ENCODE peak calls at places on chromosomes 13 and 19, in six cellular contexts. V, Y, O, K, A and R are unnamed samples.
A peak's percentile ranks its signal among the peaks of the same experiment; 100 is the strongest.

GRCh38 chr13:111898956-111899713 is 167.8 kb upstream of the SOX1 start:
- DNase-seq in V (no peak), Y (no peak), O (no peak), K (no peak), A (no peak), R (no peak)

GRCh38 chr13:114106991-114107685 is 25.3 kb downstream of the RASA3 start:
- DNase-seq in V (no peak), Y (no peak), O (peak; percentile 59), K (no peak), A (peak; percentile 43), R (no peak)

GRCh38 chr19:13977803-13978202 is 25.5 kb downstream of the DCAF15 start:
- DNase-seq in V (no peak), Y (no peak), O (no peak), K (no peak), A (no peak), R (no peak)

GRCh38 chr13:49287995-49288394 is 40.3 kb downstream of the CDADC1 start:
- DNase-seq in V (no peak), Y (no peak), O (no peak), K (no peak), A (no peak), R (no peak)

GRCh38 chr19:41707502-41707812 is 969 bp upstream of the CEACAM5 start:
- DNase-seq in V (no peak), Y (no peak), O (no peak), K (no peak), A (no peak), R (no peak)

GRCh38 chr19:16325161-16325527 is 518 bp downstream of the KLF2 start:
- DNase-seq in V (no peak), Y (peak; percentile 32), O (peak; percentile 95), K (peak; percentile 59), A (peak; percentile 77), R (peak; percentile 44)

GRCh38 chr13:60226507-60226906 is 62.8 kb upstream of the DIAPH3 start:
- DNase-seq in V (peak; percentile 53), Y (no peak), O (no peak), K (no peak), A (no peak), R (peak; percentile 9)

GRCh38 chr13:76012091-76012721 is 376.1 kb downstream of the LMO7 start:
- DNase-seq in V (peak; percentile 35), Y (no peak), O (no peak), K (no peak), A (no peak), R (no peak)

GRCh38 chr13:76350399-76350798 is 535.8 kb downstream of the KCTD12 start:
- DNase-seq in V (peak; percentile 69), Y (no peak), O (no peak), K (no peak), A (no peak), R (no peak)

GRCh38 chr13:47853236-47853635 is 147.8 kb downstream of the SUCLA2 start:
- DNase-seq in V (no peak), Y (no peak), O (no peak), K (no peak), A (no peak), R (no peak)

GRCh38 chr13:30148171-30148754 is 159.1 kb downstream of the KATNAL1 start:
- DNase-seq in V (no peak), Y (no peak), O (no peak), K (no peak), A (no peak), R (no peak)

GRCh38 chr13:32001392-32001768 is 30.2 kb upstream of the FRY start:
- DNase-seq in V (peak; percentile 71), Y (no peak), O (no peak), K (peak; percentile 51), A (no peak), R (peak; percentile 29)

GRCh38 chr13:43356566-43356965 is 333.2 kb downstream of the DNAJC15 start:
- DNase-seq in V (no peak), Y (no peak), O (no peak), K (no peak), A (no peak), R (no peak)

GRCh38 chr19:33823341-33823740 is 26.7 kb downstream of the KCTD15 start:
- DNase-seq in V (no peak), Y (no peak), O (no peak), K (no peak), A (peak; percentile 33), R (no peak)

GRCh38 chr19:35083678-35084077 is 31.9 kb upstream of the FXYD3 start:
- DNase-seq in V (no peak), Y (no peak), O (peak; percentile 62), K (no peak), A (no peak), R (no peak)

GRCh38 chr19:28039677-28040381 is 1173.1 kb downstream of the UQCRFS1 start:
- DNase-seq in V (no peak), Y (no peak), O (no peak), K (no peak), A (no peak), R (no peak)

GRCh38 chr19:33280351-33280921 is 21.9 kb downstream of the CEBPA start:
- DNase-seq in V (no peak), Y (no peak), O (peak; percentile 69), K (no peak), A (no peak), R (no peak)

GRCh38 chr19:5693195-5694166 is 3.4 kb downstream of the RPL36 start:
- DNase-seq in V (no peak), Y (no peak), O (peak; percentile 84), K (no peak), A (no peak), R (no peak)

GRCh38 chr13:76890036-76890435 is 3.8 kb upstream of the KCTD12 start:
- DNase-seq in V (peak; percentile 14), Y (no peak), O (no peak), K (no peak), A (no peak), R (no peak)

GRCh38 chr13:43686557-43686956 is 100.2 kb downstream of the ENOX1 start:
- DNase-seq in V (peak; percentile 77), Y (no peak), O (no peak), K (peak; percentile 64), A (no peak), R (no peak)

GRCh38 chr13:66508153-66508909 is 721.8 kb downstream of the PCDH9 start:
- DNase-seq in V (peak; percentile 19), Y (no peak), O (no peak), K (no peak), A (no peak), R (no peak)

GRCh38 chr19:35306473-35307246 is 14.7 kb downstream of the MAG start:
- DNase-seq in V (no peak), Y (no peak), O (no peak), K (no peak), A (no peak), R (peak; percentile 37)

GRCh38 chr13:29758591-29759114 is 91.8 kb downstream of the UBL3 start:
- DNase-seq in V (no peak), Y (no peak), O (no peak), K (no peak), A (no peak), R (no peak)

GRCh38 chr13:32261567-32261966 is 53.6 kb downstream of the ZAR1L start:
- DNase-seq in V (peak; percentile 97), Y (no peak), O (no peak), K (peak; percentile 69), A (peak; percentile 87), R (no peak)

GRCh38 chr13:64154514-64154913 is 2738.9 kb upstream of the PCDH20 start:
- DNase-seq in V (peak; percentile 55), Y (no peak), O (no peak), K (no peak), A (no peak), R (no peak)

GRCh38 chr19:38264486-38265212 is at the start of gene SPINT2:
- DNase-seq in V (no peak), Y (peak; percentile 47), O (no peak), K (no peak), A (no peak), R (peak; percentile 67)

GRCh38 chr19:31351212-31352193 is 2.3 kb upstream of the TSHZ3 start:
- DNase-seq in V (peak; percentile 58), Y (no peak), O (peak; percentile 88), K (peak; percentile 44), A (no peak), R (peak; percentile 34)

GRCh38 chr19:41310031-41310831 is at the start of gene CCDC97:
- DNase-seq in V (peak; percentile 92), Y (peak; percentile 88), O (peak; percentile 95), K (peak; percentile 88), A (peak; percentile 92), R (peak; percentile 85)

GRCh38 chr13:45695198-45695730 is 6.9 kb upstream of the CBY2 start:
- DNase-seq in V (no peak), Y (no peak), O (no peak), K (no peak), A (no peak), R (no peak)

GRCh38 chr19:4640247-4641000 is 1.1 kb downstream of the TNFAIP8L1 start:
- DNase-seq in V (no peak), Y (no peak), O (no peak), K (no peak), A (no peak), R (no peak)

GRCh38 chr13:46010148-46010547 is 42.4 kb downstream of the ZC3H13 start:
- DNase-seq in V (peak; percentile 10), Y (no peak), O (no peak), K (no peak), A (no peak), R (peak; percentile 11)

GRCh38 chr19:47381653-47382279 is 32.7 kb downstream of the DHX34 start:
- DNase-seq in V (no peak), Y (no peak), O (no peak), K (no peak), A (no peak), R (no peak)
- TF ChIP-seq CTCF in V (no peak), Y (no peak), O (no peak), K (no peak), A (no peak), R (no peak)

GRCh38 chr13:110102053-110102452 is 204.9 kb downstream of the COL4A1 start:
- DNase-seq in V (no peak), Y (no peak), O (no peak), K (no peak), A (no peak), R (no peak)

GRCh38 chr13:110103026-110103425 is 203.9 kb downstream of the COL4A1 start:
- DNase-seq in V (no peak), Y (no peak), O (no peak), K (no peak), A (no peak), R (no peak)

GRCh38 chr13:110106726-110107125 is 200.2 kb downstream of the COL4A1 start:
- DNase-seq in V (peak; percentile 83), Y (no peak), O (no peak), K (peak; percentile 75), A (peak; percentile 91), R (no peak)

GRCh38 chr13:110105136-110105535 is 201.8 kb downstream of the COL4A1 start:
- DNase-seq in V (no peak), Y (no peak), O (no peak), K (no peak), A (no peak), R (no peak)

GRCh38 chr13:110103479-110103878 is 203.5 kb downstream of the COL4A1 start:
- DNase-seq in V (no peak), Y (no peak), O (no peak), K (no peak), A (no peak), R (no peak)
- TF ChIP-seq CTCF in V (no peak), Y (no peak), O (no peak), K (no peak), A (no peak), R (no peak)

GRCh38 chr19:482186-483041 is 13.9 kb upstream of the MADCAM1 start:
- DNase-seq in V (no peak), Y (no peak), O (no peak), K (no peak), A (no peak), R (no peak)
- TF ChIP-seq CTCF in V (peak; percentile 14), Y (no peak), O (no peak), K (no peak), A (no peak), R (no peak)

GRCh38 chr19:40284501-40285352 is at the start of gene AKT2:
- DNase-seq in V (peak; percentile 71), Y (peak; percentile 81), O (peak; percentile 94), K (peak; percentile 66), A (no peak), R (peak; percentile 77)
- TF ChIP-seq CTCF in V (no peak), Y (no peak), O (no peak), K (no peak), A (no peak), R (no peak)